ENCODE peak calls at places on chromosome 3, in six cellular contexts. One of them, this sample, is unnamed.

GRCh38 chr3:171461087-171461917 is 1.1 kb upstream of the TNIK start:
- DNase-seq in fibroblast of lung: peak; percentile 23
- DNase-seq in cardiac muscle cell: peak; percentile 63
- DNase-seq in IMR-90: peak; percentile 44
- DNase-seq in psoas muscle: no peak
- DNase-seq in K562: peak; percentile 58
- DNase-seq in this sample: peak; percentile 52

GRCh38 chr3:15728766-15729165 is 69.0 kb downstream of the ANKRD28 start:
- DNase-seq in fibroblast of lung: no peak
- DNase-seq in cardiac muscle cell: no peak
- DNase-seq in IMR-90: no peak
- DNase-seq in psoas muscle: no peak
- DNase-seq in K562: no peak
- DNase-seq in this sample: peak; percentile 17

GRCh38 chr3:186286114-186286513 is 75.9 kb downstream of the DGKG start:
- DNase-seq in fibroblast of lung: no peak
- DNase-seq in cardiac muscle cell: no peak
- DNase-seq in IMR-90: peak; percentile 41
- DNase-seq in psoas muscle: no peak
- DNase-seq in K562: no peak
- DNase-seq in this sample: peak; percentile 30

GRCh38 chr3:98972720-98973119 is 71.2 kb upstream of the DCBLD2 start:
- DNase-seq in fibroblast of lung: no peak
- DNase-seq in cardiac muscle cell: no peak
- DNase-seq in IMR-90: no peak
- DNase-seq in psoas muscle: no peak
- DNase-seq in K562: peak; percentile 8
- DNase-seq in this sample: no peak

GRCh38 chr3:13016083-13016725 is 57.0 kb downstream of the IQSEC1 start:
- DNase-seq in fibroblast of lung: no peak
- DNase-seq in cardiac muscle cell: no peak
- DNase-seq in IMR-90: no peak
- DNase-seq in psoas muscle: peak; percentile 63
- DNase-seq in K562: no peak
- DNase-seq in this sample: no peak

GRCh38 chr3:61464785-61465184 is 96.6 kb upstream of the PTPRG start:
- DNase-seq in fibroblast of lung: no peak
- DNase-seq in cardiac muscle cell: no peak
- DNase-seq in IMR-90: no peak
- DNase-seq in psoas muscle: no peak
- DNase-seq in K562: no peak
- DNase-seq in this sample: no peak

GRCh38 chr3:16203031-16203430 is 28.6 kb downstream of the GALNT15 start:
- DNase-seq in fibroblast of lung: peak; percentile 30
- DNase-seq in cardiac muscle cell: no peak
- DNase-seq in IMR-90: peak; percentile 84
- DNase-seq in psoas muscle: no peak
- DNase-seq in K562: no peak
- DNase-seq in this sample: peak; percentile 73

GRCh38 chr3:106401666-106402319 is 533.0 kb upstream of the CBLB start:
- DNase-seq in fibroblast of lung: peak; percentile 60
- DNase-seq in cardiac muscle cell: peak; percentile 69
- DNase-seq in IMR-90: peak; percentile 54
- DNase-seq in psoas muscle: no peak
- DNase-seq in K562: no peak
- DNase-seq in this sample: peak; percentile 52

GRCh38 chr3:16252243-16252978 is 12.3 kb downstream of the DPH3 start:
- DNase-seq in fibroblast of lung: no peak
- DNase-seq in cardiac muscle cell: no peak
- DNase-seq in IMR-90: no peak
- DNase-seq in psoas muscle: no peak
- DNase-seq in K562: no peak
- DNase-seq in this sample: no peak

GRCh38 chr3:14143826-14144225 is 19.0 kb downstream of the TMEM43 start:
- DNase-seq in fibroblast of lung: peak; percentile 96
- DNase-seq in cardiac muscle cell: peak; percentile 98
- DNase-seq in IMR-90: peak; percentile 94
- DNase-seq in psoas muscle: no peak
- DNase-seq in K562: no peak
- DNase-seq in this sample: peak; percentile 92

GRCh38 chr3:66885326-66886000 is 112.6 kb upstream of the KBTBD8 start:
- DNase-seq in fibroblast of lung: peak; percentile 69
- DNase-seq in cardiac muscle cell: peak; percentile 18
- DNase-seq in IMR-90: peak; percentile 11
- DNase-seq in psoas muscle: no peak
- DNase-seq in K562: no peak
- DNase-seq in this sample: peak; percentile 35

GRCh38 chr3:34483290-34483887 is 685.0 kb downstream of the PDCD6IP start:
- DNase-seq in fibroblast of lung: no peak
- DNase-seq in cardiac muscle cell: no peak
- DNase-seq in IMR-90: no peak
- DNase-seq in psoas muscle: no peak
- DNase-seq in K562: no peak
- DNase-seq in this sample: peak; percentile 0

GRCh38 chr3:33453331-33453761 is 13.1 kb upstream of the UBP1 start:
- DNase-seq in fibroblast of lung: no peak
- DNase-seq in cardiac muscle cell: no peak
- DNase-seq in IMR-90: no peak
- DNase-seq in psoas muscle: no peak
- DNase-seq in K562: no peak
- DNase-seq in this sample: no peak

GRCh38 chr3:15479602-15480248 is 41.8 kb downstream of the COLQ start:
- DNase-seq in fibroblast of lung: no peak
- DNase-seq in cardiac muscle cell: peak; percentile 47
- DNase-seq in IMR-90: no peak
- DNase-seq in psoas muscle: no peak
- DNase-seq in K562: no peak
- DNase-seq in this sample: no peak

GRCh38 chr3:2099779-2100191 is 1.1 kb downstream of the CNTN4 start:
- DNase-seq in fibroblast of lung: no peak
- DNase-seq in cardiac muscle cell: no peak
- DNase-seq in IMR-90: no peak
- DNase-seq in psoas muscle: no peak
- DNase-seq in K562: no peak
- DNase-seq in this sample: no peak

GRCh38 chr3:185063431-185063830 is 89.4 kb downstream of the C3orf70 start:
- DNase-seq in fibroblast of lung: no peak
- DNase-seq in cardiac muscle cell: no peak
- DNase-seq in IMR-90: no peak
- DNase-seq in psoas muscle: no peak
- DNase-seq in K562: no peak
- DNase-seq in this sample: no peak

GRCh38 chr3:185062221-185062620 is 90.6 kb downstream of the C3orf70 start:
- DNase-seq in fibroblast of lung: no peak
- DNase-seq in cardiac muscle cell: no peak
- DNase-seq in IMR-90: no peak
- DNase-seq in psoas muscle: no peak
- DNase-seq in K562: no peak
- DNase-seq in this sample: no peak

GRCh38 chr3:185067173-185067572 is 85.7 kb downstream of the C3orf70 start:
- DNase-seq in fibroblast of lung: no peak
- DNase-seq in cardiac muscle cell: no peak
- DNase-seq in IMR-90: no peak
- DNase-seq in psoas muscle: no peak
- DNase-seq in K562: no peak
- DNase-seq in this sample: no peak

GRCh38 chr3:185066251-185066650 is 86.6 kb downstream of the C3orf70 start:
- DNase-seq in fibroblast of lung: no peak
- DNase-seq in cardiac muscle cell: no peak
- DNase-seq in IMR-90: no peak
- DNase-seq in psoas muscle: no peak
- DNase-seq in K562: no peak
- DNase-seq in this sample: no peak

DNA sequence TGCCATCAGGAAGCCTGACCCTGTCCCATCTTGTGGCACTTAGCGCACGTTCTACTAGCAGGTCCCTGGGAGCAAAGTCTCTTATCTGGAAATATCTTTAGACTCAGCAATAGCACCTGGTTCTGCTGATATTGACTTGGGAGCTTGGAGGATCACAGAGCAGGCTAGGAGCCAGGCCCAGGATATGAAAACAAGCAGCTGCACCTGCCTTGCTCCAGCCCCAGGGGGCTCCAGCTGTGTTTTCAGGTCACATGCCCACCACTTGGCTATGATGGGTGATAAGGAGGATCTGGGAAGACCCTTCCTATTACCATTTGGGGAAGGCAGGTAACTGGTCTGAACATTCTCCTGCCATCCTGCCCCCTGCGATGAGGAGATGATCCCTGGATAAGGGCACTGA is 87.8 kb downstream of the C3orf70 start:
- DNase-seq in fibroblast of lung: no peak
- DNase-seq in cardiac muscle cell: no peak
- DNase-seq in IMR-90: no peak
- DNase-seq in psoas muscle: no peak
- DNase-seq in K562: no peak
- DNase-seq in this sample: no peak
- TF ChIP-seq CTCF in fibroblast of lung: no peak
- TF ChIP-seq CTCF in cardiac muscle cell: no peak
- TF ChIP-seq CTCF in IMR-90: no peak
- TF ChIP-seq CTCF in psoas muscle: no peak
- TF ChIP-seq CTCF in K562: no peak
- TF ChIP-seq CTCF in this sample: no peak

DNA sequence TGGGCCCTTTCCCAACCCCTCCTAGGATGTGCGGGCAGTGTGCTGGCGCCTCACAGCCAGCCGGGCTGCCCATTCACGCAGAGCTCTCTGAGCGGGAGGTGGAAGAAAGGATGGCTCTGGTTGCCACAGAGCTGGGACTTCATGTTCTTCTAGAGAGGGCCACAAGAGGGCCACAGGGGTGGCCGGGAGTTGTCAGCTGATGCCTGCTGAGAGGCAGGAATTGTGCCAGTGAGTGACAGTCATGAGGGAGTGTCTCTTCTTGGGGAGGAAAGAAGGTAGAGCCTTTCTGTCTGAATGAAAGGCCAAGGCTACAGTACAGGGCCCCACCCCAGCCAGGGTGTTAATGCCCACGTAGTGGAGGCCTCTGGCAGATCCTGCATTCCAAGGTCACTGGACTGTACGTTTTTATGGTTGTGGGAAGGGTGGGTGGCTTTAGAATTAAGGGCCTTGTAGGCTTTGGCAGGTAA is 8.3 kb downstream of the FAM131A start:
- DNase-seq in fibroblast of lung: peak; percentile 62
- DNase-seq in cardiac muscle cell: peak; percentile 61
- DNase-seq in IMR-90: peak; percentile 50
- DNase-seq in psoas muscle: peak; percentile 76
- DNase-seq in K562: peak; percentile 85
- DNase-seq in this sample: peak; percentile 58
- TF ChIP-seq CTCF in fibroblast of lung: peak; percentile 24
- TF ChIP-seq CTCF in cardiac muscle cell: peak; percentile 57
- TF ChIP-seq CTCF in IMR-90: peak; percentile 41
- TF ChIP-seq CTCF in psoas muscle: peak; percentile 58
- TF ChIP-seq CTCF in K562: peak; percentile 81
- TF ChIP-seq CTCF in this sample: peak; percentile 56

DNA sequence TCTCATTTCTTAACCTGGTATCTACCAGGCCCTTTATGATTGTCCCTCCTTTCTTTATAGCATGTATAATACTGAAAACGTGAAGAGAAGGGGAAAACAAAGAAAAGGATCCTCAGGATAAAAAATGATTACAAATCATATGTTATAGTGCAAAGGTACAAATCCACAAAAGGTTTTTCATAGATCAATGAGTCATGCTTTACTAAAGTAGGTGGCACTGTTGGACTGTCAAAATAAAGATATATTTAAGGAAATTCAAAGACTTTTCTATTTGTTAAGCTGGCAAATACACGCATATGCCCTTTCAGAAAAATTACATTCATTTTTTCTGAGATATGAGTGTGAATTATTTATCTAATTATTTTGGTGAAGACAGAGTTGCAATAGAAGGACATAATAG is 151.6 kb downstream of the CADM2 start:
- DNase-seq in fibroblast of lung: no peak
- DNase-seq in cardiac muscle cell: no peak
- DNase-seq in IMR-90: no peak
- DNase-seq in psoas muscle: no peak
- DNase-seq in K562: no peak
- DNase-seq in this sample: no peak
- TF ChIP-seq CTCF in fibroblast of lung: no peak
- TF ChIP-seq CTCF in cardiac muscle cell: no peak
- TF ChIP-seq CTCF in IMR-90: no peak
- TF ChIP-seq CTCF in psoas muscle: no peak
- TF ChIP-seq CTCF in K562: no peak
- TF ChIP-seq CTCF in this sample: no peak

DNA sequence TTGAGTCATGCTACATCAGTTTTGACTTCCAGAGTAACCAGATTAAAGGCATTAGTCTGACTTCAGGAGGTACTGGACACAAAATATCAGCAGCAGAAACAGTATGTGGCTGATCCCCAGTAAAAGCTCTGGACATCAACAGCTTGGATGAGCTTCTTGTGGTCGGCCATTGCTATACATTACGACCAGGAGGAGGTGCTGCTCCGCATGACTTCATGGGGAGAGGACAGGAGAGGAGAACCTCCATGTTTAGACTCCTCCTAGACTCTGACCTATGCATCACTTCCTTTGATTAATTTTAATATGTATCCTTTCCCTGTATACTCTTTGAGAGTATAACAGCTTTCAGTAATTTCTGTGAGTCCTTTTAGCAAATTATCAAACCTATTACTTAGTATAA is 285.6 kb upstream of the ARHGEF26 start:
- DNase-seq in fibroblast of lung: no peak
- DNase-seq in cardiac muscle cell: no peak
- DNase-seq in IMR-90: no peak
- DNase-seq in psoas muscle: no peak
- DNase-seq in K562: peak; percentile 2
- DNase-seq in this sample: no peak
- TF ChIP-seq CTCF in fibroblast of lung: no peak
- TF ChIP-seq CTCF in cardiac muscle cell: no peak
- TF ChIP-seq CTCF in IMR-90: no peak
- TF ChIP-seq CTCF in psoas muscle: no peak
- TF ChIP-seq CTCF in K562: peak; percentile 20
- TF ChIP-seq CTCF in this sample: no peak

GRCh38 chr3:159280326-159280725 is 478.5 kb downstream of the MFSD1 start:
- DNase-seq in fibroblast of lung: no peak
- DNase-seq in cardiac muscle cell: no peak
- DNase-seq in IMR-90: no peak
- DNase-seq in psoas muscle: no peak
- DNase-seq in K562: no peak
- DNase-seq in this sample: no peak
- TF ChIP-seq CTCF in fibroblast of lung: no peak
- TF ChIP-seq CTCF in cardiac muscle cell: no peak
- TF ChIP-seq CTCF in IMR-90: no peak
- TF ChIP-seq CTCF in psoas muscle: no peak
- TF ChIP-seq CTCF in K562: no peak
- TF ChIP-seq CTCF in this sample: no peak

GRCh38 chr3:155418426-155418825 is 124.9 kb upstream of the STRIT1 start:
- DNase-seq in fibroblast of lung: no peak
- DNase-seq in cardiac muscle cell: peak; percentile 3
- DNase-seq in IMR-90: no peak
- DNase-seq in psoas muscle: no peak
- DNase-seq in K562: no peak
- DNase-seq in this sample: no peak
- TF ChIP-seq CTCF in fibroblast of lung: no peak
- TF ChIP-seq CTCF in cardiac muscle cell: no peak
- TF ChIP-seq CTCF in IMR-90: no peak
- TF ChIP-seq CTCF in psoas muscle: no peak
- TF ChIP-seq CTCF in K562: no peak
- TF ChIP-seq CTCF in this sample: no peak